ENCODE peak calls at places on chromosomes 5 and 9, in seven cellular contexts. H is mesothelial cell of epicardium, U is NCI-H510A treated with DMSO at 0.1 percent for 48 hours, R is germinal center, B is NCI-H1694, L is NCI-H2081, E is astrocyte of the spinal cord. T is an unnamed sample.

GRCh38 chr5:52746539-52746938 is 41.2 kb upstream of the ITGA1 start:
- DNase-seq in H (no peak), R (no peak), L (no peak), E (no peak), B (no peak), U (no peak), T (peak; percentile 53)

GRCh38 chr9:14031015-14031414 is 282.9 kb downstream of the NFIB start:
- DNase-seq in U (no peak), E (peak; percentile 83), R (no peak), H (no peak), B (peak; percentile 27), L (peak; percentile 44), T (peak; percentile 61)

GRCh38 chr9:2050236-2050635 is 35.1 kb downstream of the SMARCA2 start:
- DNase-seq in U (no peak), H (no peak), B (no peak), R (no peak), E (no peak), L (no peak), T (no peak)

GRCh38 chr9:101311759-101312420 is 72.9 kb downstream of the BAAT start:
- DNase-seq in R (peak; percentile 43), E (peak; percentile 76), L (peak; percentile 84), H (no peak), B (peak; percentile 95), U (peak; percentile 86), T (peak; percentile 91)

GRCh38 chr5:123487298-123487697 is 24.7 kb upstream of the CSNK1G3 start:
- DNase-seq in B (peak; percentile 20), H (no peak), E (no peak), L (no peak), R (no peak), U (no peak), T (peak; percentile 49)

GRCh38 chr5:40497573-40497972 is 182.1 kb upstream of the PTGER4 start:
- DNase-seq in L (no peak), E (peak; percentile 37), H (no peak), R (no peak), B (no peak), U (no peak), T (peak; percentile 39)

GRCh38 chr5:75051217-75051751 is 1.1 kb downstream of the GCNT4 start:
- DNase-seq in L (no peak), U (no peak), B (no peak), E (no peak), R (no peak), H (no peak), T (no peak)

GRCh38 chr9:12775963-12776774 is 1.3 kb downstream of the LURAP1L start:
- DNase-seq in U (peak; percentile 93), H (peak; percentile 71), E (peak; percentile 88), L (peak; percentile 83), R (peak; percentile 10), B (peak; percentile 79), T (peak; percentile 76)

GRCh38 chr9:83511051-83511450 is 27.1 kb downstream of the FRMD3 start:
- DNase-seq in R (no peak), H (no peak), L (no peak), U (peak; percentile 57), B (no peak), E (peak; percentile 27), T (no peak)

GRCh38 chr5:16271851-16272250 is 92.3 kb upstream of the MARCHF11 start:
- DNase-seq in L (peak; percentile 92), R (no peak), H (no peak), U (peak; percentile 87), B (no peak), E (no peak), T (no peak)

GRCh38 chr5:117652640-117653280 is 1078.1 kb upstream of the SEMA6A start:
- DNase-seq in R (no peak), H (no peak), E (peak; percentile 17), B (no peak), U (no peak), L (no peak), T (no peak)

GRCh38 chr9:133733421-133734250 is 4.5 kb downstream of the SARDH start:
- DNase-seq in L (no peak), B (no peak), U (no peak), H (no peak), E (no peak), R (no peak), T (no peak)

GRCh38 chr5:88690619-88691560 is 192.1 kb downstream of the MEF2C start:
- DNase-seq in R (peak; percentile 76), B (peak; percentile 25), L (peak; percentile 72), H (peak; percentile 75), E (peak; percentile 79), U (peak; percentile 20), T (peak; percentile 83)

GRCh38 chr5:97044057-97044456 is 98.4 kb downstream of the LIX1 start:
- DNase-seq in R (no peak), H (no peak), U (no peak), E (no peak), L (no peak), B (no peak), T (peak; percentile 21)

GRCh38 chr5:167582263-167582662 is 709.2 kb upstream of the WWC1 start:
- DNase-seq in U (no peak), L (no peak), B (no peak), R (no peak), E (peak; percentile 38), H (no peak), T (no peak)

GRCh38 chr9:130692365-130692764 is 1.2 kb upstream of the EXOSC2 start:
- DNase-seq in U (no peak), R (no peak), H (peak; percentile 80), E (peak; percentile 40), B (no peak), L (no peak), T (no peak)

GRCh38 chr5:151234476-151235238 is 10.8 kb upstream of the CCDC69 start:
- DNase-seq in R (peak; percentile 64), H (peak; percentile 39), U (no peak), B (no peak), E (peak; percentile 50), L (peak; percentile 1), T (no peak)

GRCh38 chr5:126103050-126103449 is 320.2 kb upstream of the GRAMD2B start:
- DNase-seq in U (no peak), H (no peak), R (no peak), E (no peak), B (no peak), L (no peak), T (no peak)

GRCh38 chr5:110903966-110904365 is 165.2 kb downstream of the SLC25A46 start:
- DNase-seq in E (no peak), B (no peak), L (no peak), U (no peak), H (no peak), R (no peak), T (no peak)

GRCh38 chr5:32613050-32613672 is 27.8 kb downstream of the SUB1 start:
- DNase-seq in E (peak; percentile 76), L (peak; percentile 90), U (peak; percentile 80), B (peak; percentile 87), H (peak; percentile 91), R (peak; percentile 76), T (peak; percentile 80)

GRCh38 chr5:86596476-86596875 is 21.3 kb upstream of the COX7C start:
- DNase-seq in E (no peak), B (no peak), L (no peak), U (no peak), R (no peak), H (no peak), T (no peak)

GRCh38 chr9:76810377-76810957 is 46.2 kb downstream of the PCA3 start:
- DNase-seq in L (peak; percentile 58), B (peak; percentile 2), H (peak; percentile 54), R (peak; percentile 14), E (peak; percentile 69), U (peak; percentile 83), T (peak; percentile 81)

GRCh38 chr5:73196201-73196600 is 23.2 kb downstream of the TMEM174 start:
- DNase-seq in B (no peak), E (no peak), U (no peak), L (no peak), R (no peak), H (no peak), T (no peak)

T was measured in cardiac muscle cell.